ENCODE peak calls at places on chromosomes 6 and 20, in nine cellular contexts. One of them, this sample, is unnamed.

GRCh38 chr20:1122388-1123315 is 4.2 kb downstream of the PSMF1 start:
- DNase-seq in GM23248: peak
- DNase-seq in D341Med: no peak
- DNase-seq in NCI-H2081: peak
- DNase-seq in GOT3: no peak
- DNase-seq in 8988T: no peak
- DNase-seq in spleen: no peak
- DNase-seq in EH: peak
- DNase-seq in NCI-H1694 treated with DMSO at 0.1 percent for 48 hours: no peak
- DNase-seq in this sample: no peak

GRCh38 chr6:35477551-35478179 is 9.5 kb downstream of the RPL10A start:
- DNase-seq in GM23248: no peak
- DNase-seq in D341Med: no peak
- DNase-seq in NCI-H2081: no peak
- DNase-seq in GOT3: no peak
- DNase-seq in 8988T: no peak
- DNase-seq in spleen: no peak
- DNase-seq in EH: no peak
- DNase-seq in NCI-H1694 treated with DMSO at 0.1 percent for 48 hours: no peak
- DNase-seq in this sample: no peak

GRCh38 chr20:46751856-46752255 is 42.4 kb downstream of the SLC2A10 start:
- DNase-seq in GM23248: peak
- DNase-seq in D341Med: no peak
- DNase-seq in NCI-H2081: no peak
- DNase-seq in GOT3: peak
- DNase-seq in 8988T: no peak
- DNase-seq in spleen: no peak
- DNase-seq in EH: peak
- DNase-seq in NCI-H1694 treated with DMSO at 0.1 percent for 48 hours: no peak
- DNase-seq in this sample: no peak

GRCh38 chr20:56715309-56715708 is 86.2 kb downstream of the TFAP2C start:
- DNase-seq in GM23248: no peak
- DNase-seq in D341Med: no peak
- DNase-seq in NCI-H2081: no peak
- DNase-seq in GOT3: no peak
- DNase-seq in 8988T: no peak
- DNase-seq in spleen: no peak
- DNase-seq in EH: no peak
- DNase-seq in NCI-H1694 treated with DMSO at 0.1 percent for 48 hours: no peak
- DNase-seq in this sample: no peak

GRCh38 chr20:45611054-45611453 is 18.5 kb upstream of the WFDC10A start:
- DNase-seq in GM23248: peak
- DNase-seq in D341Med: no peak
- DNase-seq in NCI-H2081: no peak
- DNase-seq in GOT3: no peak
- DNase-seq in 8988T: no peak
- DNase-seq in spleen: no peak
- DNase-seq in EH: peak
- DNase-seq in NCI-H1694 treated with DMSO at 0.1 percent for 48 hours: no peak
- DNase-seq in this sample: no peak

GRCh38 chr20:675453-676314 is at the start of gene SCRT2:
- DNase-seq in GM23248: peak
- DNase-seq in D341Med: peak
- DNase-seq in NCI-H2081: no peak
- DNase-seq in GOT3: peak
- DNase-seq in 8988T: peak
- DNase-seq in spleen: peak
- DNase-seq in EH: peak
- DNase-seq in NCI-H1694 treated with DMSO at 0.1 percent for 48 hours: peak
- DNase-seq in this sample: no peak

GRCh38 chr6:129236110-129236509 is 353.2 kb downstream of the LAMA2 start:
- DNase-seq in GM23248: no peak
- DNase-seq in D341Med: no peak
- DNase-seq in NCI-H2081: no peak
- DNase-seq in GOT3: no peak
- DNase-seq in 8988T: no peak
- DNase-seq in spleen: no peak
- DNase-seq in EH: no peak
- DNase-seq in NCI-H1694 treated with DMSO at 0.1 percent for 48 hours: no peak
- DNase-seq in this sample: no peak

GRCh38 chr6:21587925-21588811 is 5.4 kb upstream of the SOX4 start:
- DNase-seq in GM23248: peak
- DNase-seq in D341Med: peak
- DNase-seq in NCI-H2081: peak
- DNase-seq in GOT3: peak
- DNase-seq in 8988T: no peak
- DNase-seq in spleen: peak
- DNase-seq in EH: peak
- DNase-seq in NCI-H1694 treated with DMSO at 0.1 percent for 48 hours: peak
- DNase-seq in this sample: no peak

GRCh38 chr20:7772376-7772775 is 167.9 kb downstream of the HAO1 start:
- DNase-seq in GM23248: peak
- DNase-seq in D341Med: no peak
- DNase-seq in NCI-H2081: peak
- DNase-seq in GOT3: no peak
- DNase-seq in 8988T: no peak
- DNase-seq in spleen: no peak
- DNase-seq in EH: peak
- DNase-seq in NCI-H1694 treated with DMSO at 0.1 percent for 48 hours: peak
- DNase-seq in this sample: no peak

GRCh38 chr6:43269273-43270007 is 26.2 kb downstream of the TTBK1 start:
- DNase-seq in GM23248: peak
- DNase-seq in D341Med: no peak
- DNase-seq in NCI-H2081: no peak
- DNase-seq in GOT3: no peak
- DNase-seq in 8988T: no peak
- DNase-seq in spleen: no peak
- DNase-seq in EH: no peak
- DNase-seq in NCI-H1694 treated with DMSO at 0.1 percent for 48 hours: no peak
- DNase-seq in this sample: no peak

GRCh38 chr6:118651282-118652050 is at the start of gene CEP85L:
- DNase-seq in GM23248: peak
- DNase-seq in D341Med: peak
- DNase-seq in NCI-H2081: peak
- DNase-seq in GOT3: peak
- DNase-seq in 8988T: peak
- DNase-seq in spleen: peak
- DNase-seq in EH: peak
- DNase-seq in NCI-H1694 treated with DMSO at 0.1 percent for 48 hours: peak
- DNase-seq in this sample: peak

GRCh38 chr6:10908228-10908627 is 21.4 kb downstream of the SYCP2L start:
- DNase-seq in GM23248: no peak
- DNase-seq in D341Med: no peak
- DNase-seq in NCI-H2081: no peak
- DNase-seq in GOT3: no peak
- DNase-seq in 8988T: no peak
- DNase-seq in spleen: no peak
- DNase-seq in EH: no peak
- DNase-seq in NCI-H1694 treated with DMSO at 0.1 percent for 48 hours: no peak
- DNase-seq in this sample: no peak

GRCh38 chr6:114342086-114342825 is 567 bp downstream of the HS3ST5 start:
- DNase-seq in GM23248: peak
- DNase-seq in D341Med: peak
- DNase-seq in NCI-H2081: no peak
- DNase-seq in GOT3: no peak
- DNase-seq in 8988T: peak
- DNase-seq in spleen: peak
- DNase-seq in EH: no peak
- DNase-seq in NCI-H1694 treated with DMSO at 0.1 percent for 48 hours: no peak
- DNase-seq in this sample: no peak

GRCh38 chr6:4446982-4447381 is 311.6 kb upstream of the ECI2 start:
- DNase-seq in GM23248: peak
- DNase-seq in D341Med: no peak
- DNase-seq in NCI-H2081: no peak
- DNase-seq in GOT3: no peak
- DNase-seq in 8988T: no peak
- DNase-seq in spleen: no peak
- DNase-seq in EH: peak
- DNase-seq in NCI-H1694 treated with DMSO at 0.1 percent for 48 hours: no peak
- DNase-seq in this sample: peak

GRCh38 chr6:7216941-7217621 is 95.9 kb downstream of the SSR1 start:
- DNase-seq in GM23248: no peak
- DNase-seq in D341Med: no peak
- DNase-seq in NCI-H2081: no peak
- DNase-seq in GOT3: no peak
- DNase-seq in 8988T: no peak
- DNase-seq in spleen: no peak
- DNase-seq in EH: no peak
- DNase-seq in NCI-H1694 treated with DMSO at 0.1 percent for 48 hours: no peak
- DNase-seq in this sample: no peak

GRCh38 chr6:30450908-30451818 is 38.1 kb upstream of the HLA-E start:
- DNase-seq in GM23248: peak
- DNase-seq in D341Med: no peak
- DNase-seq in NCI-H2081: no peak
- DNase-seq in GOT3: no peak
- DNase-seq in 8988T: no peak
- DNase-seq in spleen: peak
- DNase-seq in EH: peak
- DNase-seq in NCI-H1694 treated with DMSO at 0.1 percent for 48 hours: no peak
- DNase-seq in this sample: peak

GRCh38 chr20:17556842-17557674 is 12.8 kb upstream of the DSTN start:
- DNase-seq in GM23248: peak
- DNase-seq in D341Med: peak
- DNase-seq in NCI-H2081: peak
- DNase-seq in GOT3: no peak
- DNase-seq in 8988T: no peak
- DNase-seq in spleen: no peak
- DNase-seq in EH: peak
- DNase-seq in NCI-H1694 treated with DMSO at 0.1 percent for 48 hours: peak
- DNase-seq in this sample: no peak

GRCh38 chr20:58890454-58891075 is 38.0 kb downstream of the GNAS start:
- DNase-seq in GM23248: peak
- DNase-seq in D341Med: peak
- DNase-seq in NCI-H2081: peak
- DNase-seq in GOT3: peak
- DNase-seq in 8988T: peak
- DNase-seq in spleen: peak
- DNase-seq in EH: peak
- DNase-seq in NCI-H1694 treated with DMSO at 0.1 percent for 48 hours: peak
- DNase-seq in this sample: no peak

GRCh38 chr20:64194269-64194668 is 30.0 kb downstream of the MYT1 start:
- DNase-seq in GM23248: no peak
- DNase-seq in D341Med: no peak
- DNase-seq in NCI-H2081: no peak
- DNase-seq in GOT3: no peak
- DNase-seq in 8988T: no peak
- DNase-seq in spleen: no peak
- DNase-seq in EH: no peak
- DNase-seq in NCI-H1694 treated with DMSO at 0.1 percent for 48 hours: no peak
- DNase-seq in this sample: no peak

GRCh38 chr20:47031028-47031427 is 136.4 kb downstream of the EYA2 start:
- DNase-seq in GM23248: no peak
- DNase-seq in D341Med: no peak
- DNase-seq in NCI-H2081: no peak
- DNase-seq in GOT3: no peak
- DNase-seq in 8988T: no peak
- DNase-seq in spleen: no peak
- DNase-seq in EH: no peak
- DNase-seq in NCI-H1694 treated with DMSO at 0.1 percent for 48 hours: no peak
- DNase-seq in this sample: no peak

GRCh38 chr6:67369679-67370078 is 1265.4 kb upstream of the ADGRB3 start:
- DNase-seq in GM23248: no peak
- DNase-seq in D341Med: no peak
- DNase-seq in NCI-H2081: no peak
- DNase-seq in GOT3: no peak
- DNase-seq in 8988T: no peak
- DNase-seq in spleen: no peak
- DNase-seq in EH: no peak
- DNase-seq in NCI-H1694 treated with DMSO at 0.1 percent for 48 hours: no peak
- DNase-seq in this sample: no peak

GRCh38 chr6:3353504-3353903 is 94.8 kb downstream of the PSMG4 start:
- DNase-seq in GM23248: no peak
- DNase-seq in D341Med: no peak
- DNase-seq in NCI-H2081: no peak
- DNase-seq in GOT3: no peak
- DNase-seq in 8988T: no peak
- DNase-seq in spleen: no peak
- DNase-seq in EH: no peak
- DNase-seq in NCI-H1694 treated with DMSO at 0.1 percent for 48 hours: no peak
- DNase-seq in this sample: no peak